ENCODE peak calls at places on chromosome 1, in five cellular contexts. S, H, E, O and W are unnamed samples.

GRCh38 chr1:184504695-184505338 is 118.0 kb downstream of the C1orf21 start:
- DNase-seq in S (no peak), H (no peak), E (no peak), O (no peak), W (no peak)

GRCh38 chr1:194568610-194569009 is 1382.2 kb upstream of the B3GALT2 start:
- DNase-seq in S (no peak), H (no peak), E (no peak), O (no peak), W (no peak)

GRCh38 chr1:48182441-48182840 is 40.1 kb upstream of the SLC5A9 start:
- DNase-seq in S (no peak), H (no peak), E (no peak), O (no peak), W (no peak)

GRCh38 chr1:84918706-84919105 is 25.7 kb upstream of the LPAR3 start:
- DNase-seq in S (no peak), H (no peak), E (no peak), O (no peak), W (no peak)

GRCh38 chr1:3230553-3230952 is 161.6 kb downstream of the PRDM16 start:
- DNase-seq in S (no peak), H (no peak), E (no peak), O (no peak), W (no peak)

GRCh38 chr1:152983743-152984142 is at the start of gene SPRR1A:
- DNase-seq in S (no peak), H (no peak), E (no peak), O (no peak), W (no peak)

GRCh38 chr1:155933591-155934096 is 569 bp downstream of the KHDC4 start:
- DNase-seq in S (no peak), H (no peak), E (no peak), O (no peak), W (no peak)

GRCh38 chr1:228332797-228333738 is 73.6 kb downstream of the TRIM11 start:
- DNase-seq in S (no peak), H (peak; percentile 12), E (no peak), O (no peak), W (peak; percentile 20)

GRCh38 chr1:103509235-103509634 is 16.3 kb upstream of the RNPC3 start:
- DNase-seq in S (no peak), H (no peak), E (no peak), O (no peak), W (no peak)

GRCh38 chr1:209652873-209653401 is 712 bp upstream of the LAMB3 start:
- DNase-seq in S (peak; percentile 46), H (peak; percentile 78), E (no peak), O (peak; percentile 57), W (peak; percentile 99)

GRCh38 chr1:103177146-103177850 is 69.0 kb upstream of the COL11A1 start:
- DNase-seq in S (no peak), H (no peak), E (no peak), O (no peak), W (no peak)

GRCh38 chr1:154910851-154911250 is 25.7 kb downstream of the PMVK start:
- DNase-seq in S (no peak), H (no peak), E (no peak), O (no peak), W (no peak)

DNA sequence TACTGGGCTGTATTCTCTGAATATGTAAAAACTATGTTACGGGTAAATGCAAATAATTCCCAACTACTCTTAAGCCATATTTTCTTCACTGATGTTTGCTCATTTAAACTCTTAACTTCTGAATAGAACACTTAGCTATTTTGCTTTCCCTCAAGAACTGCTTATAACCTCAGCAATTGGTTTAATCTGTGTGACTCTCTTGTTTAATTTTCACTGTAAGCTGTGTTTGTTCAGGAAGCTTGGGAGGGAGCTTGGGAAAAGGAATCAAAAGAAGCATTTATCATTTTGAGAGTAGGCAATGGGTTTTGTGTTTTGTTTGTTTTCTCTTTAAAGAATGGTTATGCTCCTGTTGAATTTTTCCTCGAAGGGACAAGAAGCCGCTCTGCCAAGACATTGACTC is 24.4 kb downstream of the GNPAT start:
- DNase-seq in S (no peak), H (no peak), E (no peak), O (no peak), W (no peak)
- H3K36me3 ChIP-seq in S (peaks cover 82% of the 10 kb centered on the region), H (no peaks in the 10 kb centered on the region), E (peaks cover 34% of the 10 kb centered on the region), O (peaks cover 28% of the 10 kb centered on the region), W (peaks cover 98% of the 10 kb centered on the region)

DNA sequence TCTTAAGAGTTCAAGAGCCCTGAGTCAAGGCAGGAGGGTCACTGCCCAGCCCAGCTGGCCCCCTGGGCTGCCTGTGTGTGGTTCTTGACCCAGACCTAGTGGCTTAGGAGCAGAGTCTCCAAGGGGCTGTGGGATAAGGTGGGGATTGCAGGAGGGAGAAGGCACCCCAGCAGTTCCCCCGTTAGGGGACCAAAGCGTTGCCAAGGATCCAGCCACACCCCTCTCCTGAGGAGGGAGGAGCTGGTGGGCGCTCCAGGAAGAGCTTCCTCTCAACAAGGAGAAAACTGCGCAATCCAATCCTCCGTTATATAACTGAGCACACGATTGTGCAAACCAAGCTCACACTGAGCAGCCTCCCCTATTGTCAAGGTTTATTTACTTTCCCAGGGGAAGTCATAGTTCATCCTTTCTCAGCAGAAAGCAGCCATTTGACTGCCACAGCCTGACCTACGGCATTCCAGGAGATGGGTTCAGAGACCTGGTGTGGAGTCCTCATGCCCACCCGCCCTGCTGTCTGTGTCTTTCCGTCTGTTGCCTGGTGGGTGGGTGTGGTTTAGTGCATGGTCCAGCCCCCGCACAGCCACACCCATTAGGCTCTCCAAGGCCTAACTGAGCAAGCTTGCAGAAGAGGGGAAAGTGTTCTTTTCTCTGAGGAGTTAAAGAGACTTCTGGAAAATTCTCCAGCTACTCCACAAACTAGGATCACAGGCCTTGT is 3.5 kb downstream of the EPHX1 start:
- DNase-seq in S (peak; percentile 82), H (peak; percentile 85), E (no peak), O (peak; percentile 61), W (peak; percentile 42)
- H3K4me3 ChIP-seq in S (no peak overlapping the region), H (peak overlapping the region; percentile 1), E (no peak overlapping the region), O (no peak overlapping the region), W (no peak overlapping the region)

GRCh38 chr1:59266180-59266926 is 30.5 kb upstream of the FGGY start:
- DNase-seq in S (no peak), H (no peak), E (no peak), O (no peak), W (no peak)
- TF ChIP-seq EP300 in S (no peak), H (no peak), E (no peak), O (no peak), W (no peak)

DNA sequence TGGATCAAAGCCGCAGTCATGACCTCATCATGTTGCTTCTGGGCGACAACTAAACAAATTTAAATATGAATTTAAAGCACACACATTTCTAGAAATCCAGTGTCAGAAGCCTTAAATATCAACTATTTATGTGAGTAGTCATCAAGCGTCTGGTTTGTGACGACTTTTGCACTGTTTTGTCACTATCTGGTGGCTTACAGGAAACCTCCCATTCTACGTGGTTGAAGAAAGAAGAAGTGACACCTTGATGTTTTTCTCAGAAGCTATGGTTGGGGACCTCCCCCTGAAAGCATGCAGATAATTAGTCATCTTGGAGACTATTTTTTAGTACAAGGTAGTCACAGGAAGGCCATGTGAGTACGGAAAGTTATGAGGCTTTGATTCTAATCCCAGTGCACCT is 58.5 kb downstream of the TENT5C start:
- DNase-seq in S (peak; percentile 67), H (no peak), E (no peak), O (no peak), W (no peak)
- H3K36me3 ChIP-seq in S (no peaks in the 10 kb centered on the region), H (no peaks in the 10 kb centered on the region), E (no peaks in the 10 kb centered on the region), O (no peaks in the 10 kb centered on the region), W (no peaks in the 10 kb centered on the region)

GRCh38 chr1:111638320-111638719 is 18.7 kb downstream of the RAP1A start:
- DNase-seq in S (no peak), H (no peak), E (no peak), O (no peak), W (no peak)
- H3K4me3 ChIP-seq in S (no peak overlapping the region), H (no peak overlapping the region), E (no peak overlapping the region), O (no peak overlapping the region), W (no peak overlapping the region)

GRCh38 chr1:44044071-44044801 is 13.0 kb upstream of the SLC6A9 start:
- DNase-seq in S (peak; percentile 79), H (no peak), E (no peak), O (no peak), W (no peak)

GRCh38 chr1:44045064-44045463 is 13.8 kb upstream of the SLC6A9 start:
- DNase-seq in S (no peak), H (no peak), E (no peak), O (no peak), W (no peak)

GRCh38 chr1:44048816-44049215 is 17.6 kb upstream of the SLC6A9 start:
- DNase-seq in S (no peak), H (no peak), E (no peak), O (no peak), W (no peak)

GRCh38 chr1:44049839-44050238 is 18.6 kb upstream of the SLC6A9 start:
- DNase-seq in S (no peak), H (no peak), E (no peak), O (no peak), W (no peak)

GRCh38 chr1:44047131-44047530 is 15.9 kb upstream of the SLC6A9 start:
- DNase-seq in S (no peak), H (no peak), E (no peak), O (no peak), W (no peak)
- TF ChIP-seq EP300 in S (no peak), H (no peak), E (no peak), O (no peak), W (no peak)